ENCODE peak calls at places on chromosomes 4 and X, in six cellular contexts. C, S, D, Y, H and V are unnamed samples. For H4K20me1, the result is how much of the 10 kb centered on the place peaks cover.

GRCh38 chr4:156512622-156513021 is 459.0 kb downstream of the PDGFC start:
- DNase-seq in S (no peak), D (no peak), H (no peak), C (no peak), Y (no peak), V (no peak)

GRCh38 chrX:93874554-93874953 is 200.5 kb downstream of the FAM133A start:
- DNase-seq in S (peak), D (no peak), H (peak), Y (peak), C (no peak), V (no peak)

GRCh38 chr4:5683566-5683965 is 24.8 kb downstream of the EVC2 start:
- DNase-seq in C (no peak), D (no peak), S (no peak), Y (no peak), H (no peak), V (no peak)

GRCh38 chr4:26950446-26950845 is 89.8 kb downstream of the STIM2 start:
- DNase-seq in Y (no peak), S (no peak), H (no peak), C (no peak), D (no peak), V (no peak)

GRCh38 chr4:8207314-8207713 is 8.2 kb downstream of the SH3TC1 start:
- DNase-seq in S (no peak), H (no peak), D (no peak), C (no peak), Y (no peak), V (no peak)

GRCh38 chr4:140137654-140138053 is 16.3 kb downstream of the MAML3 start:
- DNase-seq in H (peak), C (no peak), Y (no peak), S (peak), D (no peak), V (no peak)

GRCh38 chr4:184596617-184597185 is 52.5 kb downstream of the CASP3 start:
- DNase-seq in D (no peak), S (peak), H (no peak), Y (no peak), C (no peak), V (no peak)

GRCh38 chr4:8940792-8941491 is 69.3 kb upstream of the HMX1 start:
- DNase-seq in C (no peak), H (peak), Y (peak), S (peak), D (no peak), V (no peak)

GRCh38 chr4:7647932-7648812 is 213.4 kb upstream of the PSAPL1 start:
- DNase-seq in Y (no peak), C (no peak), H (no peak), D (no peak), S (peak), V (no peak)

GRCh38 chr4:38024203-38024504 is 64.0 kb downstream of the PTTG2 start:
- DNase-seq in C (no peak), S (no peak), D (no peak), Y (no peak), H (no peak), V (no peak)

GRCh38 chrX:34197946-34198345 is 65.8 kb upstream of the FAM47A start:
- DNase-seq in Y (no peak), S (peak), H (no peak), D (no peak), C (no peak), V (no peak)

GRCh38 chr4:89496851-89497250 is 189.3 kb upstream of the GPRIN3 start:
- DNase-seq in S (no peak), C (no peak), D (no peak), H (no peak), Y (no peak), V (no peak)

GRCh38 chr4:166252487-166253402 is 379.7 kb downstream of the TLL1 start:
- DNase-seq in S (peak), H (peak), C (no peak), Y (peak), D (peak), V (no peak)

GRCh38 chrX:9829308-9830267 is 43.4 kb downstream of the SHROOM2 start:
- DNase-seq in H (no peak), C (no peak), S (peak), D (peak), Y (no peak), V (peak)

GRCh38 chr4:184792950-184793555 is 32.7 kb downstream of the ACSL1 start:
- DNase-seq in D (peak), C (peak), H (no peak), Y (no peak), S (peak), V (no peak)

GRCh38 chr4:57043304-57044251 is 64.9 kb downstream of the POLR2B start:
- DNase-seq in S (no peak), C (no peak), D (no peak), H (no peak), Y (no peak), V (no peak)

GRCh38 chr4:140300271-140300970 is 73.0 kb upstream of the SCOC start:
- DNase-seq in Y (no peak), C (no peak), S (peak), D (peak), H (no peak), V (no peak)

GRCh38 chr4:140856692-140857091 is 100.5 kb upstream of the TBC1D9 start:
- DNase-seq in H (peak), S (peak), Y (no peak), D (peak), C (no peak), V (no peak)

GRCh38 chr4:139028191-139028661 is 12.6 kb downstream of the NOCT start:
- DNase-seq in Y (no peak), S (no peak), D (no peak), C (no peak), H (peak), V (no peak)

GRCh38 chr4:139030614-139031235 is 15.1 kb downstream of the NOCT start:
- DNase-seq in Y (peak), C (peak), S (peak), D (peak), H (peak), V (peak)

GRCh38 chr4:139025841-139026240 is 10.3 kb downstream of the NOCT start:
- DNase-seq in C (no peak), S (peak), H (no peak), D (no peak), Y (no peak), V (no peak)

GRCh38 chr4:139024686-139025085 is 9.1 kb downstream of the NOCT start:
- DNase-seq in H (no peak), D (no peak), C (no peak), S (no peak), Y (no peak), V (no peak)

GRCh38 chr4:139027771-139028170 is 12.2 kb downstream of the NOCT start:
- DNase-seq in Y (no peak), D (no peak), C (no peak), S (no peak), H (no peak), V (no peak)
- H4K20me1 ChIP-seq in Y (under half), D (under half), C (under half), S (half or more), H (half or more), V (under half)

GRCh38 chr4:10107111-10108091 is 9.2 kb downstream of the WDR1 start:
- DNase-seq in Y (no peak), C (no peak), D (no peak), H (no peak), S (peak), V (no peak)
- H4K20me1 ChIP-seq in Y (half or more), C (half or more), D (under half), H (half or more), S (under half), V (under half)

GRCh38 chr4:113620032-113620431 is 141.5 kb downstream of the CAMK2D start:
- DNase-seq in C (no peak), H (no peak), D (no peak), S (no peak), Y (peak), V (no peak)
- H4K20me1 ChIP-seq in C (under half), H (under half), D (under half), S (under half), Y (under half), V (under half)

GRCh38 chr4:752196-752861 is 46.7 kb downstream of the PCGF3 start:
- DNase-seq in H (no peak), D (no peak), Y (no peak), C (no peak), S (no peak), V (no peak)
- H4K20me1 ChIP-seq in H (under half), D (under half), Y (under half), C (under half), S (under half), V (under half)

GRCh38 chrX:78105944-78106650 is 2.0 kb downstream of the PGK1 start:
- DNase-seq in H (no peak), C (peak), S (no peak), D (no peak), Y (no peak), V (no peak)

GRCh38 chrX:78104447-78105176 is 564 bp downstream of the PGK1 start:
- DNase-seq in H (peak), D (no peak), C (peak), Y (peak), S (peak), V (no peak)

GRCh38 chrX:78109458-78109857 is 5.4 kb downstream of the PGK1 start:
- DNase-seq in S (no peak), Y (no peak), H (no peak), C (no peak), D (no peak), V (no peak)

GRCh38 chrX:78103656-78104446 is at the start of gene PGK1:
- DNase-seq in H (peak), S (peak), D (peak), C (peak), Y (peak), V (peak)

DNA sequence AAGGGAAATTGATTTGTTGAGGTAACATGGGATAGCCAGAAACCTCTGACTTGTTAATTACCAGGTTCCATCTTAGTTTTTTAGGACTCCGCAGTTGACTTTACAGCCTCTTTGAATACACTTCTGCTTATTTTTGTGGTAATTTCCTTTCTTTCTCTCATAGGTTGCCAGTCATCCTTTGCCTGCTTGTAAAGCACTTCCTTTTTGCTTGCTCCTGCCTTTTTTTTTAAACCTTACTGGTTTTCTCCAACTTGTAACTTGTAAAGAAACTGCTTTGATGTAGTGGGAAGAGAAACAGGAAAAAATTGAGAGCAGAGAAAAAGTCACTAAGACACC is 2.6 kb downstream of the PGK1 start:
- DNase-seq in Y (no peak), S (no peak), C (no peak), H (no peak), D (no peak), V (no peak)
- H4K20me1 ChIP-seq in Y (under half), S (half or more), C (half or more), H (under half), D (under half), V (under half)

DNA sequence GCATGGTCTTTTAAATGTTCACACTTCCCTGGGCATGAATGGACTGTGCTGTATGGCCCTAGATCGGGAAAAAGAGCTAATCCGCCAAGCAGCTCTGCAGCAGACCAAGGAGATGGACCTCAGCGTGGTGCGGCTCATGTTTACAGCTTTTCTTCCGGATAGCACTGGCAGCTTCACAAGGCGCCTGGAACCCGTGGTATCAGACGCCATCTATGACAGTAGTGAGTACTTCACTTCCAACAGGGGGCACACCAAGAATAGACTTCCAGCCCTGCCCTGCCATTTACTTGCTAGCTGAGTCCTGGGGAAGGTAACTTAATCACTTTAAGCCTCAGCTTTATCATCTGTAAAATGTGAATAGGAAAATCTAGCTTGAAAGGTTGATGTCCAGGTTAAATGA is 77.7 kb downstream of the NFKB1 start:
- DNase-seq in D (no peak), H (peak), S (no peak), Y (peak), C (no peak), V (no peak)
- H4K20me1 ChIP-seq in D (under half), H (under half), S (under half), Y (under half), C (under half), V (under half)